ENCODE peak calls at places on chromosomes 1 and 21, in four cellular contexts. B, G, O and S are unnamed samples.

GRCh38 chr1:31679676-31680230 is 24.1 kb downstream of the COL16A1 start:
- DNase-seq in B (no peak), G (no peak), O (no peak), S (no peak)

GRCh38 chr1:221667504-221667903 is 74.4 kb downstream of the DUSP10 start:
- DNase-seq in B (no peak), G (no peak), O (no peak), S (no peak)

GRCh38 chr1:201217146-201217545 is 26.5 kb downstream of the IGFN1 start:
- DNase-seq in B (no peak), G (no peak), O (no peak), S (peak)

GRCh38 chr1:201377611-201378092 is at the start of gene TNNT2:
- DNase-seq in B (no peak), G (peak), O (no peak), S (no peak)

GRCh38 chr1:44294588-44295007 is 60.5 kb downstream of the ERI3 start:
- DNase-seq in B (peak), G (peak), O (peak), S (peak)

GRCh38 chr1:114040273-114041043 is 61.2 kb downstream of the OLFML3 start:
- DNase-seq in B (no peak), G (no peak), O (no peak), S (no peak)

GRCh38 chr21:39082656-39083376 is 100.4 kb downstream of the PSMG1 start:
- DNase-seq in B (peak), G (no peak), O (no peak), S (no peak)

GRCh38 chr1:241688940-241689368 is 36.9 kb downstream of the WDR64 start:
- DNase-seq in B (no peak), G (no peak), O (no peak), S (no peak)

GRCh38 chr1:12063141-12064072 is at the start of gene TNFRSF8:
- DNase-seq in B (no peak), G (no peak), O (no peak), S (no peak)

GRCh38 chr1:23854568-23854967 is 13.5 kb downstream of the FUCA1 start:
- DNase-seq in B (no peak), G (no peak), O (no peak), S (no peak)

GRCh38 chr21:29347274-29347681 is 48.6 kb downstream of the BACH1 start:
- DNase-seq in B (no peak), G (no peak), O (no peak), S (no peak)

GRCh38 chr1:156114919-156115513 is 505 bp downstream of the LMNA start:
- DNase-seq in B (no peak), G (no peak), O (no peak), S (no peak)
- TF ChIP-seq POLR2A in B (peak), G (no peak), O (peak), S (no peak)

DNA sequence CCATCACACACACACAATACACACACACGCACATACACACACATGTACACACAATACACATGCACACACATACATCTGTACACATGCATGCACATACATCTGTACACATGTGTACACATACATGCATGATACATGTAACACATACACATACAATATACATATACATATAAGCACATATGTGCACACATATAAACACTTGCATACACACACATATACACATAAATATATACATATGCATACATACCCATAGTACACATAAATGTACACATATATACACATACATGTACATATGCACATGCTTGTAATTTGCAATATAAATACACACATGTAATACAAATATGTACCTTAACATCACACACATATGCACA is 282.6 kb upstream of the VAMP3 start:
- DNase-seq in B (no peak), G (no peak), O (no peak), S (no peak)
- TF ChIP-seq POLR2A in B (no peak), G (no peak), O (no peak), S (no peak)

GRCh38 chr1:167455786-167456446 is 62.4 kb downstream of the CD247 start:
- DNase-seq in B (peak), G (peak), O (no peak), S (no peak)

GRCh38 chr1:167456926-167457325 is 61.4 kb downstream of the CD247 start:
- DNase-seq in B (no peak), G (no peak), O (no peak), S (no peak)

GRCh38 chr1:167454304-167454928 is 63.9 kb downstream of the CD247 start:
- DNase-seq in B (no peak), G (no peak), O (no peak), S (no peak)

GRCh38 chr1:167456500-167456899 is 61.8 kb downstream of the CD247 start:
- DNase-seq in B (no peak), G (no peak), O (no peak), S (no peak)

DNA sequence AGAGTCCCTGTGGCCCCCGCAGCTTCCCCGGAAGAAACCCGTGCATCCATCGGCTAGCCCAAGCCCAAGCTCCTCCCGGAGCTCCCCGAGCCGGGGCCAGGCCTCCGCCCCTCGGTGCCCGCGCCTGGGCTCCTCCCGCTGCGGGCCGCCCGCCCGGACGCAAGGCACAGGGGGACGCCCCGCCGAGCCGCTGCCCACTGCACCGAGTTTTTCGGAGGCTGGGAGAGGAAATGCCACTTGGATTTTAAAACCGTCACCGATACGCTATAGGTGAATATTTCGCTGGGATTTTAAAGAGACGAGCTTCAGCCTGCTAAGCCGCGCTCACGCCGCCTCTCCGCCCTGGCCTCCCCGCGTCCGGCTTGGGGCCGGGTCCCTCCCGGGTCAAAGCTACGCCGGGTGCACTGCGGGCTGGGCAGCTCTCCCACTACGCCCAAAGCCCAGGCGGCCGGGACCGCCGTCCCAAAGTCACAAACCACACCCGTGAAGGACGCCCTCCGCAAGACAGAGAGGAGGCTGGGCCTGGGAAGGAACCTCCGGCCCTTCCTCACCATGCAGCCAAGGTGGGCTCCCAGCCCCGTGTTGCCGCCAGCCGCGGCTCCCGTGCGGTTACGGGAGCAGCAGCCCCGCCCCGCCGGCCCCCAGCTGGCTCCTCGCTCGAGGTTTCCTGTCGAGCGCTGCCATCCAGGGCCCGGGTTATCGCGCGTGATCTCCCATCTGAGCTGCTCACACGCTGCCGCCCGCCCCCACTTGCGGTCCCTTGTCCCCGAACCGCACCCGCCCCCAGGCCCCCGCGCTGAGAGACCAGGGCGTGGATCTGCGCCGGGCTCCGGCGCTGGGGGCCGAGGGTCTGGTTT is 63.2 kb downstream of the CD247 start:
- DNase-seq in B (peak), G (peak), O (peak), S (peak)
- TF ChIP-seq POLR2A in B (peak), G (peak), O (peak), S (no peak)

GRCh38 chr21:33011462-33011861 is 14.3 kb upstream of the OLIG2 start:
- DNase-seq in B (no peak), G (no peak), O (peak), S (no peak)

GRCh38 chr21:33013618-33014017 is 12.1 kb upstream of the OLIG2 start:
- DNase-seq in B (no peak), G (no peak), O (no peak), S (no peak)

DNA sequence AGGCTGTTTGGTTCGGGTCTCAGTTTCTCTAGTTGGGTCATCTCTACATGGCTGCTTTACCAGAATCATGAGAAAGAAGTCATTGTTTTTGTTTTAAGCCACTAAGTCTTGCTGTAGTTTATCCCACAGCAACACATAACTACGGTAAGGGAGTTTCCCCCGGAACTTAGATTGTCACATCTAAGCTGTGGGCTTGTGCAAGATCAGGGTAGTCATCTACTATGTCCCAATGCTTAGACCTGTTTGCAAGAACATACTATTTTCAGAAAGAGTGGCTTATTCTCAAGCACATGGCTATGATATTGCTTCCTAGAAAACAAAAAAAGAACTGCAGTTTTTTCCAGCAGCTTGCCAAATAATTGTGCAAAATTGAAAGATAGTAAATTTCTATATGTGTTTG is 18.0 kb upstream of the OLIG2 start:
- DNase-seq in B (no peak), G (no peak), O (no peak), S (no peak)
- TF ChIP-seq POLR2A in B (no peak), G (no peak), O (no peak), S (no peak)